ENCODE peak calls at places on chromosomes 6 and 20, in eight cellular contexts. One of them, this sample, is unnamed.

GRCh38 chr6:4801491-4802118 is 25.4 kb downstream of the CDYL start:
- DNase-seq in ovary: no peak
- DNase-seq in K562: no peak
- DNase-seq in transverse colon: no peak
- DNase-seq in A549: no peak
- DNase-seq in right lobe of liver: no peak
- DNase-seq in heart left ventricle: no peak
- DNase-seq in uterus: no peak
- DNase-seq in this sample: no peak

GRCh38 chr6:125839471-125839870 is 48.7 kb downstream of the NCOA7 start:
- DNase-seq in ovary: no peak
- DNase-seq in K562: no peak
- DNase-seq in transverse colon: no peak
- DNase-seq in A549: no peak
- DNase-seq in right lobe of liver: no peak
- DNase-seq in heart left ventricle: no peak
- DNase-seq in uterus: no peak
- DNase-seq in this sample: no peak

GRCh38 chr20:62305765-62306431 is 3.1 kb downstream of the ADRM1 start:
- DNase-seq in ovary: no peak
- DNase-seq in K562: peak; percentile 25
- DNase-seq in transverse colon: no peak
- DNase-seq in A549: peak; percentile 53
- DNase-seq in right lobe of liver: no peak
- DNase-seq in heart left ventricle: no peak
- DNase-seq in uterus: no peak
- DNase-seq in this sample: no peak

GRCh38 chr6:81761197-81761596 is 8.7 kb upstream of the TENT5A start:
- DNase-seq in ovary: no peak
- DNase-seq in K562: no peak
- DNase-seq in transverse colon: no peak
- DNase-seq in A549: no peak
- DNase-seq in right lobe of liver: no peak
- DNase-seq in heart left ventricle: no peak
- DNase-seq in uterus: no peak
- DNase-seq in this sample: no peak

GRCh38 chr20:45934046-45934586 is 367 bp upstream of the PCIF1 start:
- DNase-seq in ovary: peak; percentile 87
- DNase-seq in K562: peak; percentile 53
- DNase-seq in transverse colon: peak; percentile 59
- DNase-seq in A549: peak; percentile 61
- DNase-seq in right lobe of liver: peak; percentile 76
- DNase-seq in heart left ventricle: peak; percentile 78
- DNase-seq in uterus: no peak
- DNase-seq in this sample: peak; percentile 82

GRCh38 chr20:25319241-25320034 is 71.2 kb downstream of the ABHD12 start:
- DNase-seq in ovary: peak; percentile 7
- DNase-seq in K562: no peak
- DNase-seq in transverse colon: no peak
- DNase-seq in A549: no peak
- DNase-seq in right lobe of liver: peak; percentile 28
- DNase-seq in heart left ventricle: peak; percentile 14
- DNase-seq in uterus: peak; percentile 6
- DNase-seq in this sample: no peak

GRCh38 chr6:156767603-156768467 is 9.3 kb upstream of the ARID1B start:
- DNase-seq in ovary: no peak
- DNase-seq in K562: no peak
- DNase-seq in transverse colon: no peak
- DNase-seq in A549: no peak
- DNase-seq in right lobe of liver: no peak
- DNase-seq in heart left ventricle: no peak
- DNase-seq in uterus: no peak
- DNase-seq in this sample: no peak

GRCh38 chr6:56786256-56786655 is 143.6 kb upstream of the DST start:
- DNase-seq in ovary: no peak
- DNase-seq in K562: no peak
- DNase-seq in transverse colon: no peak
- DNase-seq in A549: no peak
- DNase-seq in right lobe of liver: no peak
- DNase-seq in heart left ventricle: no peak
- DNase-seq in uterus: no peak
- DNase-seq in this sample: no peak

DNA sequence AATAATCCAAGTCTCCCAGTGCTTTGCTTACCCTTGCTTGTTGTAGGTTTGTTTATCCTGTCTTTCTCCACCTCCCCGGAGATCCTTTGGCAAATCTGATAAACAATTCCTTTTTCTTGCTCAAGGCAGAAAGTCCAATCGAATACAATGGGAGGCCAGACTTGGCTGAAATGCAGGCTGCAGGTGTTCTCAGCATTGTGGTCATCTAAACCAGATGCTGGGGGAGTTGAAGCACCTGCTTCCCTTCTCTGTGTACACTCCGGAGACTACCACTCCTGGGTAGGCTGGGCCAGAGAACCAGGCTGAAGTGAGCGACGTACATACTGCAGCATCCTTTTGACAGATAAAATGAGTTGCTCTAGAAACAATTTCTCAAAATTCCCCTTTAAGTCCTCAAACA is 82.6 kb upstream of the PREP start:
- DNase-seq in ovary: no peak
- DNase-seq in K562: no peak
- DNase-seq in transverse colon: peak; percentile 60
- DNase-seq in A549: no peak
- DNase-seq in right lobe of liver: no peak
- DNase-seq in heart left ventricle: peak; percentile 22
- DNase-seq in uterus: no peak
- DNase-seq in this sample: no peak
- TF ChIP-seq POLR2A in ovary: no peak
- TF ChIP-seq POLR2A in K562: no peak
- TF ChIP-seq POLR2A in transverse colon: no peak
- TF ChIP-seq POLR2A in A549: no peak
- TF ChIP-seq POLR2A in right lobe of liver: no peak
- TF ChIP-seq POLR2A in heart left ventricle: no peak
- TF ChIP-seq POLR2A in uterus: no peak
- TF ChIP-seq POLR2A in this sample: no peak

GRCh38 chr6:25714765-25715164 is 39.8 kb upstream of the SLC17A4 start:
- DNase-seq in ovary: no peak
- DNase-seq in K562: no peak
- DNase-seq in transverse colon: no peak
- DNase-seq in A549: no peak
- DNase-seq in right lobe of liver: no peak
- DNase-seq in heart left ventricle: no peak
- DNase-seq in uterus: no peak
- DNase-seq in this sample: no peak
- TF ChIP-seq POLR2A in ovary: no peak
- TF ChIP-seq POLR2A in K562: no peak
- TF ChIP-seq POLR2A in transverse colon: no peak
- TF ChIP-seq POLR2A in A549: no peak
- TF ChIP-seq POLR2A in right lobe of liver: no peak
- TF ChIP-seq POLR2A in heart left ventricle: no peak
- TF ChIP-seq POLR2A in uterus: no peak
- TF ChIP-seq POLR2A in this sample: no peak

DNA sequence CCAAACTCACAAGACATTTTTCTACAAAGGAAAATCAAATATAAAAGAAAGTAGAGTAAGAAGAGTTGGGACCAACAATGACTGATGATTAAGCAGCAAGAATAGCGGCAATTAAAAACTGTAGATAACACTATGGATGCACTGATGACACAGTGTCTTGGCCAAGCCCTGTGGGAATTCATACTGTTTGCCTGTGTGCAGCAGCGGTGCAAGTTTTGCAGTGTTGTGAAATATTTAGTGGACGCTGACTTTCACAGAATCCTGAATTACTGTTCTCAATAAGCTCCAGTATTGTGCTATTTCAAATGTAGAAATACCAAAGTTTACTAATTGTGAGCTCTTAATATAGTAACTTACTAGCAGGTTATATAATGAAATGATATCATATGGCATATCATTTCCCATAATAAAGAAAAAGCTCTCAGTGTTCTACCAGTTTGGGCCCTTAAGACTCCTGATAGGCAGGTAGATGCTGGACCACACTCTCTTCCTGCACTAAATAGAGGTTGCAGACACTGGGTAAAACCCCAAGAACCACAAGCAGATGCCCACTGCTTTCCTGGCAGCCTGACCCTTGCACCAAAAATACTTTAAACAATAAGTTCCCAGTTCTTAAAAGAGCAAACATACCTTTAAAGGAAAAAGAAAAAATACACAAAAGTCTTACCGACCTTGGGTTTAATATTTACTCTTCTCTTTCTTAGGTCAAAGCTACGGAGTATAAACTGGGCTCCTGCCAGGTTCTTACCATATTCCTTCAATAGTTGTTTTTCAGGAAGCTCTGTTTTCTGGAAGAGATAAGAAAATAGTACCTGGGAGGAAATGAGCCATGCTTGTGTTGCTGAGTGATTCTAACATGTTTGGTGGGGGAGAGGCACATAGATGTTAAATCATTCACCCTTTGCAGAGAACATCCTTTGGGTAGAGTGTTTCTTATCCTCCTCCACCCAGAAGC is 41.6 kb downstream of the ANKEF1 start:
- DNase-seq in ovary: no peak
- DNase-seq in K562: no peak
- DNase-seq in transverse colon: no peak
- DNase-seq in A549: peak; percentile 68
- DNase-seq in right lobe of liver: no peak
- DNase-seq in heart left ventricle: no peak
- DNase-seq in uterus: no peak
- DNase-seq in this sample: no peak
- TF ChIP-seq POLR2A in ovary: no peak
- TF ChIP-seq POLR2A in K562: no peak
- TF ChIP-seq POLR2A in transverse colon: no peak
- TF ChIP-seq POLR2A in A549: no peak
- TF ChIP-seq POLR2A in right lobe of liver: no peak
- TF ChIP-seq POLR2A in heart left ventricle: no peak
- TF ChIP-seq POLR2A in uterus: no peak
- TF ChIP-seq POLR2A in this sample: no peak

GRCh38 chr6:155107432-155108069 is 112.4 kb downstream of the TIAM2 start:
- DNase-seq in ovary: no peak
- DNase-seq in K562: no peak
- DNase-seq in transverse colon: no peak
- DNase-seq in A549: no peak
- DNase-seq in right lobe of liver: no peak
- DNase-seq in heart left ventricle: no peak
- DNase-seq in uterus: no peak
- DNase-seq in this sample: no peak

GRCh38 chr6:155110721-155111120 is 115.6 kb downstream of the TIAM2 start:
- DNase-seq in ovary: no peak
- DNase-seq in K562: no peak
- DNase-seq in transverse colon: no peak
- DNase-seq in A549: no peak
- DNase-seq in right lobe of liver: no peak
- DNase-seq in heart left ventricle: no peak
- DNase-seq in uterus: no peak
- DNase-seq in this sample: no peak

GRCh38 chr6:155103816-155104366 is 108.8 kb downstream of the TIAM2 start:
- DNase-seq in ovary: no peak
- DNase-seq in K562: no peak
- DNase-seq in transverse colon: no peak
- DNase-seq in A549: no peak
- DNase-seq in right lobe of liver: no peak
- DNase-seq in heart left ventricle: no peak
- DNase-seq in uterus: no peak
- DNase-seq in this sample: no peak

GRCh38 chr6:155106456-155107107 is 111.5 kb downstream of the TIAM2 start:
- DNase-seq in ovary: no peak
- DNase-seq in K562: no peak
- DNase-seq in transverse colon: no peak
- DNase-seq in A549: no peak
- DNase-seq in right lobe of liver: no peak
- DNase-seq in heart left ventricle: no peak
- DNase-seq in uterus: no peak
- DNase-seq in this sample: no peak

DNA sequence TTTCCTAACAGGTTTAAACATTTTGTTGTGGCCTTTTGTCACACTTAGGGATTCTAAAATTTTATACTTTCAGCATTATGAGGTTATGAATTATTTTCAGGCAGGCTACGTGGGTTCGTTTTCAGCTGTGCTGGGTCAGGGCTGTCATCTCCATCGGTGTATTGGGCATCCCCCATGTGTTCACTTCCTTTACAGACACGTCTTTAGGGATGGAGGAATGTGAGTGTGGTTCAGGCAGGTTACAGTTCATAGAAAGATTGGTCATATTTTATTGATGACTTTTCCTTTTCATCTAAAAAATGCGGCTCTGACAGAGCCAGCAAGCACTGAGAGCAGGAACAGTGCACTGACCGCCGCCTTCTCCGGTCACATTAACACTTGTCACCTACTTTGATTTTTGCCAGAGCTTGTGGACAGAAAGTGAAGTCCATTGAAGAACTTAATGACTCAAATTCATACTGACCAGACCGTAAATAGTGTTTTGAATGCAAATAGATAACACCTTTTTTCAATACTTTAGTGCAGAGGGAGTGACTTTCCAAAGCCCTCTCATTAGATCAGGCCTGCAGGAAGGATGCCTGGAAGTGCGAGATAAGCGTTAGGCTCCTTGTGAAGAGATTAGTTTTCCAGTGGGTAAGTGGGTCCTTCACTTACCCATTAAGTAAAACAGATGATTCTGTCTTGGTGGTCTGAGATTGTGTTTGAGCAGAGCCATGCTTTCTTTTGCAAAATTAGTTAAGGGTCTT is 113.1 kb downstream of the TIAM2 start:
- DNase-seq in ovary: no peak
- DNase-seq in K562: peak; percentile 37
- DNase-seq in transverse colon: no peak
- DNase-seq in A549: no peak
- DNase-seq in right lobe of liver: no peak
- DNase-seq in heart left ventricle: no peak
- DNase-seq in uterus: no peak
- DNase-seq in this sample: no peak
- TF ChIP-seq POLR2A in ovary: no peak
- TF ChIP-seq POLR2A in K562: no peak
- TF ChIP-seq POLR2A in transverse colon: no peak
- TF ChIP-seq POLR2A in A549: no peak
- TF ChIP-seq POLR2A in right lobe of liver: no peak
- TF ChIP-seq POLR2A in heart left ventricle: no peak
- TF ChIP-seq POLR2A in uterus: no peak
- TF ChIP-seq POLR2A in this sample: no peak

GRCh38 chr6:27251672-27252251 is 4.3 kb downstream of the PRSS16 start:
- DNase-seq in ovary: peak; percentile 70
- DNase-seq in K562: peak; percentile 97
- DNase-seq in transverse colon: peak; percentile 94
- DNase-seq in A549: peak; percentile 92
- DNase-seq in right lobe of liver: no peak
- DNase-seq in heart left ventricle: no peak
- DNase-seq in uterus: peak; percentile 20
- DNase-seq in this sample: peak; percentile 40
- TF ChIP-seq POLR2A in ovary: no peak
- TF ChIP-seq POLR2A in K562: peak; percentile 80
- TF ChIP-seq POLR2A in transverse colon: peak; percentile 89
- TF ChIP-seq POLR2A in A549: peak; percentile 49
- TF ChIP-seq POLR2A in right lobe of liver: no peak
- TF ChIP-seq POLR2A in heart left ventricle: no peak
- TF ChIP-seq POLR2A in uterus: no peak
- TF ChIP-seq POLR2A in this sample: no peak